ENCODE peak calls at places on chromosomes 7 and 10, in four cellular contexts. One of them, this sample, is unnamed.

GRCh38 chr7:42522227-42522991 is 285.4 kb upstream of the GLI3 start:
- DNase-seq in A549: no peak
- DNase-seq in heart left ventricle: no peak
- DNase-seq in lower leg skin: no peak
- DNase-seq in this sample: peak

GRCh38 chr10:24132741-24133140 is 76.2 kb upstream of the KIAA1217 start:
- DNase-seq in A549: no peak
- DNase-seq in heart left ventricle: no peak
- DNase-seq in lower leg skin: no peak
- DNase-seq in this sample: no peak

GRCh38 chr10:97922378-97922758 is 72.7 kb downstream of the GOLGA7B start:
- DNase-seq in lower leg skin: no peak
- DNase-seq in A549: no peak
- DNase-seq in heart left ventricle: peak
- DNase-seq in this sample: no peak

GRCh38 chr10:24428410-24428782 is 219.5 kb downstream of the KIAA1217 start:
- DNase-seq in lower leg skin: no peak
- DNase-seq in A549: peak
- DNase-seq in heart left ventricle: no peak
- DNase-seq in this sample: no peak

GRCh38 chr10:124323145-124323725 is 95.5 kb downstream of the OAT start:
- DNase-seq in A549: peak
- DNase-seq in lower leg skin: peak
- DNase-seq in heart left ventricle: no peak
- DNase-seq in this sample: no peak

GRCh38 chr7:71457881-71458590 is 326.1 kb downstream of the GALNT17 start:
- DNase-seq in heart left ventricle: no peak
- DNase-seq in A549: no peak
- DNase-seq in lower leg skin: no peak
- DNase-seq in this sample: no peak

GRCh38 chr7:95608344-95609173 is 12.2 kb upstream of the PDK4 start:
- DNase-seq in lower leg skin: peak
- DNase-seq in A549: peak
- DNase-seq in heart left ventricle: peak
- DNase-seq in this sample: peak

GRCh38 chr7:39826166-39826565 is 123.9 kb upstream of the CDK13 start:
- DNase-seq in lower leg skin: no peak
- DNase-seq in heart left ventricle: no peak
- DNase-seq in A549: no peak
- DNase-seq in this sample: no peak

GRCh38 chr10:125868372-125868975 is 12.6 kb downstream of the DHX32 start:
- DNase-seq in heart left ventricle: no peak
- DNase-seq in lower leg skin: no peak
- DNase-seq in A549: peak
- DNase-seq in this sample: no peak

GRCh38 chr10:101839002-101839401 is 4.6 kb downstream of the KCNIP2 start:
- DNase-seq in heart left ventricle: no peak
- DNase-seq in lower leg skin: no peak
- DNase-seq in A549: no peak
- DNase-seq in this sample: no peak

GRCh38 chr7:95772298-95772770 is at the start of gene DYNC1I1:
- DNase-seq in lower leg skin: peak
- DNase-seq in heart left ventricle: peak
- DNase-seq in A549: peak
- DNase-seq in this sample: peak

GRCh38 chr10:14468726-14469125 is 138.0 kb upstream of the FRMD4A start:
- DNase-seq in A549: no peak
- DNase-seq in lower leg skin: peak
- DNase-seq in heart left ventricle: no peak
- DNase-seq in this sample: no peak

GRCh38 chr7:141231018-141231792 is 157.3 kb downstream of the TMEM178B start:
- DNase-seq in lower leg skin: no peak
- DNase-seq in A549: peak
- DNase-seq in heart left ventricle: no peak
- DNase-seq in this sample: no peak

GRCh38 chr7:57370066-57370738 is 79.8 kb upstream of the ZNF716 start:
- DNase-seq in lower leg skin: no peak
- DNase-seq in A549: no peak
- DNase-seq in heart left ventricle: no peak
- DNase-seq in this sample: no peak

GRCh38 chr7:100119701-100120517 is 475 bp downstream of the CNPY4 start:
- DNase-seq in heart left ventricle: peak
- DNase-seq in A549: peak
- DNase-seq in lower leg skin: peak
- DNase-seq in this sample: peak
- TF ChIP-seq POLR2A in heart left ventricle: no peak
- TF ChIP-seq POLR2A in A549: peak
- TF ChIP-seq POLR2A in lower leg skin: no peak
- TF ChIP-seq POLR2A in this sample: no peak

GRCh38 chr10:43395571-43396060 is 13.4 kb downstream of the HNRNPF start:
- DNase-seq in heart left ventricle: no peak
- DNase-seq in lower leg skin: peak
- DNase-seq in A549: no peak
- DNase-seq in this sample: no peak

GRCh38 chr10:43394868-43395267 is 14.1 kb downstream of the HNRNPF start:
- DNase-seq in heart left ventricle: no peak
- DNase-seq in lower leg skin: no peak
- DNase-seq in A549: no peak
- DNase-seq in this sample: no peak

GRCh38 chr10:43393606-43394360 is 15.2 kb downstream of the HNRNPF start:
- DNase-seq in lower leg skin: no peak
- DNase-seq in heart left ventricle: no peak
- DNase-seq in A549: no peak
- DNase-seq in this sample: no peak

GRCh38 chr10:43396928-43397624 is 11.9 kb downstream of the HNRNPF start:
- DNase-seq in heart left ventricle: peak
- DNase-seq in lower leg skin: peak
- DNase-seq in A549: peak
- DNase-seq in this sample: peak

DNA sequence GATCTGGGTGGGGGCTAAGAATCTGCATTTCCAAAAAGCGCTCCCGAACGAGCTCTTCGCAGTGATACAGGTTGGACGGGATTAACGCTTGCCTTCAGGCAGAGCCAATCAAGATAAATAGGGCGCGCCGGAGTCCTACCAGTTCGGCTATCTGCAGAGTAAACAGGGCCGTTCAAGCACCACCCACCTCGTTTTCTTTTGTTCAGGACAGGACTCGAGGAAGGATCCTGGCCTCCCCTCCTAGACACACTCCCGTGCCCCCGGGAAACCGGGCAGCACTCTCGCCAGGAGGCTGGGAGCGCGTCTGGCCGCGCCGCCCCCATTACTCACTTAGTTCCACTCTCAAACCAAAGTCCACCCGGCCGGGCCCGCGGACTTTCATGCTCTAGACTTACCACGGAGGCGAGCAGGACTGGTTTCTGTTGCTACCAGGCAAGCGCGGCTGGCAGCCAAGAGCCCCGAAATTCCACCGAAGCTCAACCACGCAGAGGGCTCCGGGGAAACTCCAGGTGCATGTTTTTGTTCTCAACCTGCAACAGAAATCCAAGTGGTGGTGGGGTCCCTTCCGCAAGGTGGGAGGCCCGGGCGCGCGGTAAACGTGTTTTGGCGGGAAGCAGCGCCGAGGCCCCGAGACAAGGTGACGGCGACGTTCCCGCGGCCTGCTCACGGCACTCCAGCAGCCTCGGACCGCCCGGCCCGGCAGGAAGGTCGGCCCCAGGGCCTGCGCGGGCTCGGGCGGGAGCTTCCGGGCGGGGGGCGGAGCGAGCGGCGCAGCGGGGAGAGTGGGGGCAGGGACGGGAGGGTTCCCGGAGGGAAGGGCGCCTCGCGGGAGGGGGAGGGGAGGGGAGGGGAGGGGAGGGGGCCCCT is 12.7 kb downstream of the HNRNPF start:
- DNase-seq in A549: peak
- DNase-seq in lower leg skin: peak
- DNase-seq in heart left ventricle: peak
- DNase-seq in this sample: peak
- TF ChIP-seq POLR2A in A549: peak
- TF ChIP-seq POLR2A in lower leg skin: no peak
- TF ChIP-seq POLR2A in heart left ventricle: no peak
- TF ChIP-seq POLR2A in this sample: no peak

GRCh38 chr7:100866721-100867039 is 507 bp upstream of the TRIP6 start:
- DNase-seq in lower leg skin: no peak
- DNase-seq in heart left ventricle: no peak
- DNase-seq in A549: no peak
- DNase-seq in this sample: no peak
- TF ChIP-seq POLR2A in lower leg skin: no peak
- TF ChIP-seq POLR2A in heart left ventricle: no peak
- TF ChIP-seq POLR2A in A549: no peak
- TF ChIP-seq POLR2A in this sample: no peak

GRCh38 chr7:149720372-149721083 is 52.9 kb downstream of the ZNF467 start:
- DNase-seq in heart left ventricle: peak
- DNase-seq in lower leg skin: peak
- DNase-seq in A549: no peak
- DNase-seq in this sample: peak

GRCh38 chr7:149717481-149717880 is 55.9 kb downstream of the ZNF467 start:
- DNase-seq in heart left ventricle: no peak
- DNase-seq in lower leg skin: no peak
- DNase-seq in A549: no peak
- DNase-seq in this sample: no peak

GRCh38 chr7:149718730-149719049 is 54.7 kb downstream of the ZNF467 start:
- DNase-seq in A549: no peak
- DNase-seq in lower leg skin: peak
- DNase-seq in heart left ventricle: no peak
- DNase-seq in this sample: no peak

GRCh38 chr7:149719912-149720335 is 53.5 kb downstream of the ZNF467 start:
- DNase-seq in heart left ventricle: no peak
- DNase-seq in lower leg skin: peak
- DNase-seq in A549: no peak
- DNase-seq in this sample: no peak

DNA sequence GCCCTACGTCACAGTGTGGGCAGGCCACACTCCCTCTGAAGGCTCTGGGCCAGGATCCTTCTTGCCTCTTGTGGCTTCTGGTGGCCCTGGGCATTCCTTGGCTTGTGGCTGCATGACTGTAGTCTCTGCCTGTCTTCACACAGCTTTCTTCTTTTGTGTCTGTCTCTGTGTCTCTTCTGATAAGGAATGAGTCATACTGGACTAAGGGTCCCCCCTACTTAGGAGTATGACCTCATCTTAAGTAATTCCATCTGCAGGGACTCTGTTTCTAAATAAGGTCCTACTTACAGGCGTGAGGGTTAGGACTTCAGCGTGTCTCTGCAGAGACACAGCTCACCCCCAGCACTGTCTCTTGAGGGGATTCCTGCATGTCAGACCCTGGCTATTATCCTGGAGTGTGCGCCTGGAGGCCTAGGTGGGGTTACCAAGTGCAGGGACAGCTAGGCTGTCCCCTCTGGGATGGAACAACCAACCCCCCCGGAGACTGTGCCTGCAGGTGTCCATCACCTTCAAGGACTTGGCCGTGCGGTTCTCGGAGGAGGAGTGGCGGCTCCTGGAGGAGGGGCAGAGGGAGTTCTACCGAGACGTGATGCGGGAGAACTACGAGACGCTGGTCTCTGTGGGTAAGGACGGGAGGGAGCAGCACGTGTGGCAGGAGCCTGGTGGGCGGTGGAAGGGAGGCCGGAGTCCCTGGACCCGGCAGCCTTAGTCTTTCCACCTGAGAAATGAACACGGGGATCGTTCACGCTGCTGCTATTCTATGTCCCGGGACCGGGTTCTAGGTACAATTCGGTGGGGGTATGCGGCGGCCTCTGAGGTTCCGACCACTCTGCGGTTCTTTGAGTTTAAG is 54.1 kb downstream of the ZNF467 start:
- DNase-seq in lower leg skin: no peak
- DNase-seq in A549: peak
- DNase-seq in heart left ventricle: no peak
- DNase-seq in this sample: no peak
- TF ChIP-seq POLR2A in lower leg skin: no peak
- TF ChIP-seq POLR2A in A549: no peak
- TF ChIP-seq POLR2A in heart left ventricle: no peak
- TF ChIP-seq POLR2A in this sample: no peak

DNA sequence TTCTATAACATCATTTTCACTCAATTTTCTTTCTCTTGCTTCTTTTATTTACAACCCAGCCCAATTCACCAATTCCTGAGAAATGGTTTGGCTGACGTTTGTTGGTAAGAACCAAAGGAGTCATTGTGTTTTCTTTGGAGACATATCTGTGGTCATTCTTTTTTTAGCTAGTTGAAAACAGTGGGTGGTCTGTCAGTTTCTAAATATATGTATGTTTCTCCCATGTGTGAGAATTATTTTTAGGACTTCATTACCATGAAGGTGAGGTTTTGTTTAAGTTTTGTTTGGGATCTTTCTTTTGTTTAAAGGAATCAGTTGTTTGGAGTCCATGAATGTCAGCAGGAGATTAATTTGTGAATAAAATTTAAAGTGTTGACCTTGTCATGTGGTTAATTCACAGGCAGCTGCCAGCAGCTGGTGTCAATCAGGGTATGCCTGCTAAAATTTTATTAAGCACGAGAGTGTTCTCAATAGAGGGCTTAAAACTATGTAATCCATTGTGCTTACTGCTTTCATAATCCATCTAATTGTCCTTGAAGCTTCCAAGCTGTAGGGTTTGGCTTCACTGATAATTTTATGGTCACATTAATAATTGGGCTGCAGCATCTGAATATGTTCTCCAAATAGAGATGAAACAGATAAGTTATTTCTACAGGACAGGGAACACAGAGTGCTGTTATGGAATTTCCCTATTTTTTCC is 38.7 kb downstream of the INSYN2A start:
- DNase-seq in heart left ventricle: no peak
- DNase-seq in A549: no peak
- DNase-seq in lower leg skin: no peak
- DNase-seq in this sample: no peak
- TF ChIP-seq POLR2A in heart left ventricle: no peak
- TF ChIP-seq POLR2A in A549: no peak
- TF ChIP-seq POLR2A in lower leg skin: no peak
- TF ChIP-seq POLR2A in this sample: no peak

GRCh38 chr10:1058017-1058416 is 1.8 kb downstream of the WDR37 start:
- DNase-seq in lower leg skin: no peak
- DNase-seq in heart left ventricle: no peak
- DNase-seq in A549: no peak
- DNase-seq in this sample: no peak
- TF ChIP-seq POLR2A in lower leg skin: no peak
- TF ChIP-seq POLR2A in heart left ventricle: no peak
- TF ChIP-seq POLR2A in A549: no peak
- TF ChIP-seq POLR2A in this sample: no peak

GRCh38 chr7:127886248-127886647 is 145.0 kb downstream of the LRRC4 start:
- DNase-seq in heart left ventricle: no peak
- DNase-seq in A549: no peak
- DNase-seq in lower leg skin: no peak
- DNase-seq in this sample: no peak
- TF ChIP-seq POLR2A in heart left ventricle: no peak
- TF ChIP-seq POLR2A in A549: no peak
- TF ChIP-seq POLR2A in lower leg skin: no peak
- TF ChIP-seq POLR2A in this sample: no peak

This sample was measured in tibial nerve.